ENCODE peak calls at places on chromosomes 2 and 18, in six cellular contexts. I is C1 segment of cervical spinal cord, W is hippocampal formation, V is AG08396, U is upper lobe of right lung, M is Panc1. J is an unnamed sample.

GRCh38 chr18:47935321-47935720 is 4.9 kb upstream of the SMAD2 start:
- DNase-seq in I (no peak), W (no peak), V (no peak), U (no peak), M (no peak), J (no peak)

GRCh38 chr2:3114406-3115185 is 263.0 kb downstream of the EIPR1 start:
- DNase-seq in I (no peak), W (no peak), V (no peak), U (peak; percentile 29), M (no peak), J (no peak)

GRCh38 chr18:79736846-79737245 is 57.2 kb downstream of the CTDP1 start:
- DNase-seq in I (no peak), W (no peak), V (no peak), U (peak; percentile 41), M (no peak), J (no peak)

GRCh38 chr2:172021955-172022354 is 22.2 kb downstream of the METAP1D start:
- DNase-seq in I (no peak), W (no peak), V (no peak), U (no peak), M (no peak), J (no peak)

GRCh38 chr2:209091026-209091425 is 332.8 kb upstream of the MAP2 start:
- DNase-seq in I (no peak), W (no peak), V (no peak), U (no peak), M (no peak), J (no peak)

GRCh38 chr2:231370749-231371429 is 24.6 kb upstream of the B3GNT7 start:
- DNase-seq in I (no peak), W (no peak), V (no peak), U (no peak), M (no peak), J (no peak)

GRCh38 chr18:67581178-67581577 is 64.7 kb upstream of the DSEL start:
- DNase-seq in I (no peak), W (no peak), V (no peak), U (no peak), M (no peak), J (no peak)

GRCh38 chr2:86056935-86057334 is 48.8 kb downstream of the POLR1A start:
- DNase-seq in I (no peak), W (no peak), V (no peak), U (no peak), M (no peak), J (no peak)

GRCh38 chr2:84516234-84516986 is at the start of gene DNAH6:
- DNase-seq in I (peak; percentile 24), W (peak; percentile 83), V (peak; percentile 94), U (peak; percentile 95), M (peak; percentile 52), J (peak; percentile 78)

GRCh38 chr2:190119257-190119656 is 56.7 kb upstream of the MSTN start:
- DNase-seq in I (no peak), W (peak; percentile 50), V (no peak), U (no peak), M (no peak), J (no peak)

GRCh38 chr2:208542465-208543041 is 136.0 kb downstream of the PTH2R start:
- DNase-seq in I (no peak), W (no peak), V (no peak), U (no peak), M (no peak), J (no peak)

GRCh38 chr18:56030060-56030459 is 442.1 kb upstream of the TCF4 start:
- DNase-seq in I (no peak), W (no peak), V (no peak), U (no peak), M (no peak), J (no peak)

J was measured in AG04450.